ENCODE peak calls at places on chromosomes 12 and 14, in seven cellular contexts. One of them, this sample, is unnamed. For H3K79me2, the result is how much of the 10 kb centered on the place peaks cover.

GRCh38 chr14:76089151-76089550 is 62.6 kb upstream of the GPATCH2L start:
- DNase-seq in fibroblast of lung: no peak
- DNase-seq in mesendoderm: no peak
- DNase-seq in mammary epithelial cell: no peak
- DNase-seq in OCI-LY7: no peak
- DNase-seq in GM23338: no peak
- DNase-seq in neural progenitor cell: no peak
- DNase-seq in this sample: no peak

GRCh38 chr12:7129647-7130536 is at the start of gene CLSTN3:
- DNase-seq in fibroblast of lung: peak
- DNase-seq in mesendoderm: peak
- DNase-seq in mammary epithelial cell: peak
- DNase-seq in OCI-LY7: peak
- DNase-seq in GM23338: peak
- DNase-seq in neural progenitor cell: peak
- DNase-seq in this sample: peak

GRCh38 chr12:9699898-9700605 is 30.5 kb downstream of the CLEC2D start:
- DNase-seq in fibroblast of lung: peak
- DNase-seq in mesendoderm: no peak
- DNase-seq in mammary epithelial cell: peak
- DNase-seq in OCI-LY7: no peak
- DNase-seq in GM23338: no peak
- DNase-seq in neural progenitor cell: no peak
- DNase-seq in this sample: no peak

GRCh38 chr14:63678538-63678937 is 36.9 kb upstream of the WDR89 start:
- DNase-seq in fibroblast of lung: no peak
- DNase-seq in mesendoderm: no peak
- DNase-seq in mammary epithelial cell: no peak
- DNase-seq in OCI-LY7: no peak
- DNase-seq in GM23338: no peak
- DNase-seq in neural progenitor cell: no peak
- DNase-seq in this sample: no peak

GRCh38 chr12:94263011-94263786 is 114.8 kb downstream of the PLXNC1 start:
- DNase-seq in fibroblast of lung: no peak
- DNase-seq in mesendoderm: no peak
- DNase-seq in mammary epithelial cell: no peak
- DNase-seq in OCI-LY7: peak
- DNase-seq in GM23338: peak
- DNase-seq in neural progenitor cell: no peak
- DNase-seq in this sample: no peak

GRCh38 chr12:111180830-111181726 is 187.8 kb downstream of the PHETA1 start:
- DNase-seq in fibroblast of lung: peak
- DNase-seq in mesendoderm: no peak
- DNase-seq in mammary epithelial cell: no peak
- DNase-seq in OCI-LY7: no peak
- DNase-seq in GM23338: no peak
- DNase-seq in neural progenitor cell: no peak
- DNase-seq in this sample: no peak

GRCh38 chr14:24356208-24356607 is 11.8 kb upstream of the NFATC4 start:
- DNase-seq in fibroblast of lung: no peak
- DNase-seq in mesendoderm: no peak
- DNase-seq in mammary epithelial cell: no peak
- DNase-seq in OCI-LY7: no peak
- DNase-seq in GM23338: no peak
- DNase-seq in neural progenitor cell: no peak
- DNase-seq in this sample: no peak

GRCh38 chr12:109777544-109777943 is 55.7 kb downstream of the TRPV4 start:
- DNase-seq in fibroblast of lung: peak
- DNase-seq in mesendoderm: peak
- DNase-seq in mammary epithelial cell: peak
- DNase-seq in OCI-LY7: peak
- DNase-seq in GM23338: peak
- DNase-seq in neural progenitor cell: no peak
- DNase-seq in this sample: no peak

GRCh38 chr12:62785941-62786559 is 148.9 kb downstream of the PPM1H start:
- DNase-seq in fibroblast of lung: peak
- DNase-seq in mesendoderm: no peak
- DNase-seq in mammary epithelial cell: peak
- DNase-seq in OCI-LY7: no peak
- DNase-seq in GM23338: no peak
- DNase-seq in neural progenitor cell: no peak
- DNase-seq in this sample: peak

GRCh38 chr12:7042847-7043246 is 17.7 kb upstream of the C1S start:
- DNase-seq in fibroblast of lung: peak
- DNase-seq in mesendoderm: peak
- DNase-seq in mammary epithelial cell: peak
- DNase-seq in OCI-LY7: peak
- DNase-seq in GM23338: peak
- DNase-seq in neural progenitor cell: peak
- DNase-seq in this sample: no peak

GRCh38 chr12:67193705-67194104 is 75.5 kb upstream of the CAND1 start:
- DNase-seq in fibroblast of lung: peak
- DNase-seq in mesendoderm: peak
- DNase-seq in mammary epithelial cell: peak
- DNase-seq in OCI-LY7: peak
- DNase-seq in GM23338: peak
- DNase-seq in neural progenitor cell: peak
- DNase-seq in this sample: peak

GRCh38 chr14:77119852-77120251 is 21.7 kb downstream of the ZDHHC22 start:
- DNase-seq in fibroblast of lung: no peak
- DNase-seq in mesendoderm: no peak
- DNase-seq in mammary epithelial cell: no peak
- DNase-seq in OCI-LY7: peak
- DNase-seq in GM23338: no peak
- DNase-seq in neural progenitor cell: no peak
- DNase-seq in this sample: no peak

GRCh38 chr14:61343991-61344405 is 22.6 kb downstream of the PRKCH start:
- DNase-seq in fibroblast of lung: no peak
- DNase-seq in mesendoderm: no peak
- DNase-seq in mammary epithelial cell: no peak
- DNase-seq in OCI-LY7: no peak
- DNase-seq in GM23338: no peak
- DNase-seq in neural progenitor cell: no peak
- DNase-seq in this sample: no peak

GRCh38 chr12:54443446-54443845 is 24.4 kb upstream of the ITGA5 start:
- DNase-seq in fibroblast of lung: no peak
- DNase-seq in mesendoderm: no peak
- DNase-seq in mammary epithelial cell: no peak
- DNase-seq in OCI-LY7: no peak
- DNase-seq in GM23338: no peak
- DNase-seq in neural progenitor cell: no peak
- DNase-seq in this sample: no peak

GRCh38 chr14:39374846-39375245 is 57.4 kb downstream of the FBXO33 start:
- DNase-seq in fibroblast of lung: no peak
- DNase-seq in mesendoderm: no peak
- DNase-seq in mammary epithelial cell: peak
- DNase-seq in OCI-LY7: no peak
- DNase-seq in GM23338: no peak
- DNase-seq in neural progenitor cell: no peak
- DNase-seq in this sample: peak

GRCh38 chr12:4267904-4268548 is 5.5 kb upstream of the CCND2 start:
- DNase-seq in fibroblast of lung: peak
- DNase-seq in mesendoderm: no peak
- DNase-seq in mammary epithelial cell: no peak
- DNase-seq in OCI-LY7: no peak
- DNase-seq in GM23338: no peak
- DNase-seq in neural progenitor cell: no peak
- DNase-seq in this sample: no peak

GRCh38 chr12:101671157-101671791 is 26.2 kb upstream of the CHPT1 start:
- DNase-seq in fibroblast of lung: no peak
- DNase-seq in mesendoderm: no peak
- DNase-seq in mammary epithelial cell: no peak
- DNase-seq in OCI-LY7: peak
- DNase-seq in GM23338: no peak
- DNase-seq in neural progenitor cell: no peak
- DNase-seq in this sample: no peak

GRCh38 chr12:111429760-111430417 is 24.2 kb downstream of the SH2B3 start:
- DNase-seq in fibroblast of lung: no peak
- DNase-seq in mesendoderm: no peak
- DNase-seq in mammary epithelial cell: no peak
- DNase-seq in OCI-LY7: no peak
- DNase-seq in GM23338: no peak
- DNase-seq in neural progenitor cell: no peak
- DNase-seq in this sample: no peak

GRCh38 chr12:98470469-98471082 is 44.8 kb upstream of the TMPO start:
- DNase-seq in fibroblast of lung: no peak
- DNase-seq in mesendoderm: no peak
- DNase-seq in mammary epithelial cell: peak
- DNase-seq in OCI-LY7: no peak
- DNase-seq in GM23338: no peak
- DNase-seq in neural progenitor cell: no peak
- DNase-seq in this sample: no peak

GRCh38 chr14:56061051-56061450 is 57.2 kb upstream of the PELI2 start:
- DNase-seq in fibroblast of lung: peak
- DNase-seq in mesendoderm: no peak
- DNase-seq in mammary epithelial cell: no peak
- DNase-seq in OCI-LY7: no peak
- DNase-seq in GM23338: no peak
- DNase-seq in neural progenitor cell: no peak
- DNase-seq in this sample: no peak

GRCh38 chr12:111597731-111598636 is 1.1 kb downstream of the ATXN2 start:
- DNase-seq in fibroblast of lung: peak
- DNase-seq in mesendoderm: peak
- DNase-seq in mammary epithelial cell: peak
- DNase-seq in OCI-LY7: peak
- DNase-seq in GM23338: peak
- DNase-seq in neural progenitor cell: peak
- DNase-seq in this sample: no peak

GRCh38 chr14:79144891-79145290 is 974.7 kb downstream of the NRXN3 start:
- DNase-seq in fibroblast of lung: no peak
- DNase-seq in mesendoderm: no peak
- DNase-seq in mammary epithelial cell: no peak
- DNase-seq in OCI-LY7: no peak
- DNase-seq in GM23338: no peak
- DNase-seq in neural progenitor cell: no peak
- DNase-seq in this sample: peak

GRCh38 chr14:23126548-23127278 is 7.7 kb upstream of the CEBPE start:
- DNase-seq in fibroblast of lung: no peak
- DNase-seq in mesendoderm: no peak
- DNase-seq in mammary epithelial cell: no peak
- DNase-seq in OCI-LY7: no peak
- DNase-seq in GM23338: no peak
- DNase-seq in neural progenitor cell: no peak
- DNase-seq in this sample: no peak
- H3K4me3 ChIP-seq in fibroblast of lung: no peak
- H3K4me3 ChIP-seq in mesendoderm: no peak
- H3K4me3 ChIP-seq in mammary epithelial cell: no peak
- H3K4me3 ChIP-seq in OCI-LY7: no peak
- H3K4me3 ChIP-seq in GM23338: no peak
- H3K4me3 ChIP-seq in neural progenitor cell: no peak
- H3K4me3 ChIP-seq in this sample: no peak

DNA sequence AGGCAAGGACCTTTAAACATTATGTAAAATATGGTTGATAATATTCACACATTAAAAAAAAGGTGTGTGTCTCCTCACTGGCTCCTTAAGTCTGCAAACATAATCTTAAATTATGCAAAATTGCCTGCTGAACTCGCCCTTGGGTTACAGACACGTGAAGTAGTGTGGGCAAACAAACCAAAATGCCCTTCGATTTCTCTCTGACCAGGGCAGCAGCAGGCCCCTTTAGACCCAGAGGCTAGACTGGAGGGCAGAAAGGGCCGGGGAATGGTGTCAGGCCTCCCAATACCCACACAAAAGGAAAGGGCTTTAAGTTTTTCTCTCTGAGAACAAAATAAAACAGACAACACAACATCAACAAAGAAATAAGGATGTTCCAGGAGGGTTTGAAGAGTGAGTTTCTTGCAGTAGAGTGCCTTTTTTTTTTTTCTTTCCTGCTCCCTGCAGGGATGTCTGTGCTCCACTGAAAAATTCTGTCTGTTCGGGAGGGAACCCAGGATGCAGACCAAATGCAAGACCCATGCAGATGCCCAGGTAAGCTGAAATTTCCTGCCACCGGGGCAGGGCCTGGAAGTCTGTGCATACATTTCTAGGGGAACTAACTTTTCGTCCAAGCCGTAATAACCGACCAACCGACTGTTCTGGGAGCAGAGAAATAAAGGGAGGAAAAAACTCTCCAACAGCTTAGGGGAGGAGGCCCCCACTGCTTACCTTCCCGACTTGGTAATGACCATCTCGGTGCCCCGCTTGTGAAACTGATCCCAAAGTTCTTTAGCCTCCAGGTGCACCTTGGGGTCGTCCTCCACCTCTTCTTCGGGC is 1.7 kb downstream of the TBX3 start:
- DNase-seq in fibroblast of lung: no peak
- DNase-seq in mesendoderm: no peak
- DNase-seq in mammary epithelial cell: peak
- DNase-seq in OCI-LY7: no peak
- DNase-seq in GM23338: peak
- DNase-seq in neural progenitor cell: no peak
- DNase-seq in this sample: no peak
- H3K4me2 ChIP-seq in fibroblast of lung: peak
- H3K4me2 ChIP-seq in mesendoderm: peak
- H3K4me2 ChIP-seq in mammary epithelial cell: peak
- H3K4me2 ChIP-seq in OCI-LY7: no peak
- H3K4me2 ChIP-seq in GM23338: peak
- H3K4me2 ChIP-seq in neural progenitor cell: peak
- H3K4me2 ChIP-seq in this sample: peak

GRCh38 chr14:73364559-73364958 is 93.8 kb downstream of the NUMB start:
- DNase-seq in fibroblast of lung: no peak
- DNase-seq in mesendoderm: no peak
- DNase-seq in mammary epithelial cell: no peak
- DNase-seq in OCI-LY7: no peak
- DNase-seq in GM23338: no peak
- DNase-seq in neural progenitor cell: no peak
- DNase-seq in this sample: no peak
- H3K79me2 ChIP-seq in fibroblast of lung: under half
- H3K79me2 ChIP-seq in mesendoderm: under half
- H3K79me2 ChIP-seq in mammary epithelial cell: half or more
- H3K79me2 ChIP-seq in OCI-LY7: under half
- H3K79me2 ChIP-seq in GM23338: under half
- H3K79me2 ChIP-seq in neural progenitor cell: under half
- H3K79me2 ChIP-seq in this sample: under half

DNA sequence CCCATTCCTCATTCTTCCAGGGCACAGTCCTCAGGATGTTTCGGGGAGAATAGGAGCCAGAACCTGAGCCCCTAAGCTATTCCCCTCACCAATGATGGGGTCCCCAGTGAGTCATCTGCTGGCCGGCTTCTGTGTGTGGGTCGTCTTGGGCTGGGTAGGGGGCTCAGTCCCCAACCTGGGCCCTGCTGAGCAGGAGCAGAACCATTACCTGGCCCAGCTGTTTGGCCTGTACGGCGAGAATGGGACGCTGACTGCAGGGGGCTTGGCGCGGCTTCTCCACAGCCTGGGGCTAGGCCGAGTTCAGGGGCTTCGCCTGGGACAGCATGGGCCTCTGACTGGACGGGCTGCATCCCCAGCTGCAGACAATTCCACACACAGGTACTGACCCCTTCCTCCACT is 1.3 kb downstream of the SLC39A5 start:
- DNase-seq in fibroblast of lung: no peak
- DNase-seq in mesendoderm: no peak
- DNase-seq in mammary epithelial cell: no peak
- DNase-seq in OCI-LY7: no peak
- DNase-seq in GM23338: no peak
- DNase-seq in neural progenitor cell: no peak
- DNase-seq in this sample: no peak
- H3K4me3 ChIP-seq in fibroblast of lung: no peak
- H3K4me3 ChIP-seq in mesendoderm: no peak
- H3K4me3 ChIP-seq in mammary epithelial cell: no peak
- H3K4me3 ChIP-seq in OCI-LY7: no peak
- H3K4me3 ChIP-seq in GM23338: no peak
- H3K4me3 ChIP-seq in neural progenitor cell: no peak
- H3K4me3 ChIP-seq in this sample: no peak

GRCh38 chr14:93375673-93376156 is 28.7 kb downstream of the COX8C start:
- DNase-seq in fibroblast of lung: no peak
- DNase-seq in mesendoderm: no peak
- DNase-seq in mammary epithelial cell: no peak
- DNase-seq in OCI-LY7: peak
- DNase-seq in GM23338: no peak
- DNase-seq in neural progenitor cell: no peak
- DNase-seq in this sample: no peak
- H3K4me2 ChIP-seq in fibroblast of lung: no peak
- H3K4me2 ChIP-seq in mesendoderm: no peak
- H3K4me2 ChIP-seq in mammary epithelial cell: no peak
- H3K4me2 ChIP-seq in OCI-LY7: peak
- H3K4me2 ChIP-seq in GM23338: no peak
- H3K4me2 ChIP-seq in neural progenitor cell: no peak
- H3K4me2 ChIP-seq in this sample: no peak